ENCODE peak calls at places on chromosome 4, in ten cellular contexts. Z is IMR-90, L is HepG2, C is neuronal stem cell, X is K562, P is SK-N-SH, Y is NT2/D1, W is kidney, M is neural progenitor cell, R is fibroblast of lung. G is an unnamed sample.

GRCh38 chr4:109801099-109801789 is 555 bp downstream of the CFI start:
- DNase-seq in Z (no peak), C (no peak), M (no peak), X (no peak), R (no peak), L (no peak), W (no peak), Y (no peak), P (no peak), G (no peak)

GRCh38 chr4:183659919-183660318 is 826 bp downstream of the TRAPPC11 start:
- DNase-seq in L (no peak), Y (no peak), R (no peak), X (no peak), P (peak; percentile 22), M (peak; percentile 11), W (no peak), Z (peak; percentile 7), C (no peak), G (peak; percentile 40)

GRCh38 chr4:7676376-7676775 is 241.6 kb upstream of the PSAPL1 start:
- DNase-seq in P (no peak), Z (no peak), W (no peak), L (no peak), Y (no peak), X (no peak), M (no peak), C (no peak), R (no peak), G (no peak)

GRCh38 chr4:119731778-119732177 is 103.2 kb upstream of the PDE5A start:
- DNase-seq in Y (no peak), X (no peak), R (no peak), Z (no peak), L (no peak), P (no peak), W (no peak), M (no peak), C (no peak), G (no peak)

GRCh38 chr4:54217642-54218486 is 11.2 kb upstream of the PDGFRA start:
- DNase-seq in W (peak; percentile 87), Y (peak; percentile 65), Z (peak; percentile 83), P (peak; percentile 81), L (peak; percentile 52), R (peak; percentile 96), C (peak; percentile 79), X (peak; percentile 76), M (peak; percentile 88), G (peak; percentile 91)

GRCh38 chr4:57037982-57038604 is 59.4 kb downstream of the POLR2B start:
- DNase-seq in M (peak; percentile 82), X (peak; percentile 62), R (peak; percentile 53), Z (peak; percentile 55), P (peak; percentile 72), L (peak; percentile 34), W (no peak), C (peak; percentile 44), Y (peak; percentile 46), G (peak; percentile 75)

GRCh38 chr4:132108784-132109183 is 1040.3 kb upstream of the PCDH10 start:
- DNase-seq in R (peak; percentile 70), Z (peak; percentile 79), L (no peak), C (no peak), X (no peak), P (no peak), Y (no peak), M (no peak), W (no peak), G (no peak)

GRCh38 chr4:74444891-74445642 is at the start of gene AREG:
- DNase-seq in C (peak; percentile 45), Y (peak; percentile 25), X (peak; percentile 81), L (peak; percentile 15), W (peak; percentile 95), M (peak; percentile 78), P (peak; percentile 24), R (peak; percentile 88), Z (peak; percentile 41), G (peak; percentile 85)

GRCh38 chr4:173333658-173334084 is 487 bp downstream of the HMGB2 start:
- DNase-seq in C (peak; percentile 41), Z (peak; percentile 19), Y (no peak), R (peak; percentile 39), L (peak; percentile 2), M (peak; percentile 76), X (peak; percentile 63), W (peak; percentile 93), P (peak; percentile 71), G (peak; percentile 57)

GRCh38 chr4:128847074-128847724 is 37.7 kb downstream of the JADE1 start:
- DNase-seq in X (no peak), M (no peak), W (no peak), L (no peak), C (no peak), P (no peak), Y (no peak), Z (peak; percentile 36), R (no peak), G (no peak)

GRCh38 chr4:8316251-8316771 is 46.8 kb downstream of the HTRA3 start:
- DNase-seq in M (no peak), X (no peak), W (peak; percentile 79), Z (no peak), C (no peak), P (no peak), Y (no peak), R (no peak), L (no peak), G (no peak)

GRCh38 chr4:95362906-95363578 is 185.7 kb downstream of the UNC5C start:
- DNase-seq in W (no peak), L (peak; percentile 14), M (peak; percentile 49), X (peak; percentile 9), C (no peak), Z (peak; percentile 0), Y (peak; percentile 18), R (peak; percentile 30), P (peak; percentile 48), G (peak; percentile 42)

GRCh38 chr4:101774807-101775206 is 15.7 kb upstream of the BANK1 start:
- DNase-seq in R (no peak), L (peak; percentile 68), P (no peak), X (no peak), W (no peak), M (no peak), Y (no peak), C (no peak), Z (peak; percentile 23), G (no peak)

GRCh38 chr4:15754323-15754722 is 23.8 kb upstream of the CD38 start:
- DNase-seq in P (no peak), R (peak; percentile 44), M (no peak), C (no peak), X (no peak), W (no peak), L (no peak), Y (no peak), Z (peak; percentile 77), G (no peak)

GRCh38 chr4:118154643-118155042 is 120.4 kb downstream of the NDST3 start:
- DNase-seq in M (no peak), X (no peak), Z (peak; percentile 63), W (no peak), P (no peak), R (peak; percentile 36), Y (no peak), C (no peak), L (no peak), G (no peak)

GRCh38 chr4:150578745-150579470 is 3.0 kb upstream of the MAB21L2 start:
- DNase-seq in L (no peak), X (no peak), M (peak; percentile 74), Z (peak; percentile 57), C (peak; percentile 55), W (no peak), Y (no peak), R (peak; percentile 55), P (no peak), G (no peak)

GRCh38 chr4:88725143-88725542 is 27.5 kb upstream of the NAP1L5 start:
- DNase-seq in L (no peak), P (no peak), M (no peak), X (no peak), Z (no peak), W (no peak), R (no peak), C (no peak), Y (no peak), G (no peak)

GRCh38 chr4:26860157-26860921 is at the start of gene STIM2:
- DNase-seq in C (peak; percentile 99), M (peak; percentile 98), Y (peak; percentile 96), L (peak; percentile 93), R (peak; percentile 96), W (peak; percentile 99), X (peak; percentile 92), P (peak; percentile 94), Z (peak; percentile 96), G (peak; percentile 99)

GRCh38 chr4:26860922-26861433 is 337 bp downstream of the STIM2 start:
- DNase-seq in M (peak; percentile 81), Z (peak; percentile 44), Y (no peak), L (peak; percentile 10), R (peak; percentile 42), X (no peak), W (peak; percentile 89), P (peak; percentile 68), C (peak; percentile 65), G (peak; percentile 83)

GRCh38 chr4:26863512-26863911 is 2.9 kb downstream of the STIM2 start:
- DNase-seq in C (no peak), Z (no peak), X (no peak), W (no peak), M (no peak), R (no peak), L (no peak), P (no peak), Y (no peak), G (peak; percentile 71)

GRCh38 chr4:26861434-26862186 is 969 bp downstream of the STIM2 start:
- DNase-seq in L (peak; percentile 44), Z (peak; percentile 65), Y (peak; percentile 54), M (peak; percentile 87), W (peak; percentile 91), P (peak; percentile 61), C (peak; percentile 63), R (peak; percentile 68), X (peak; percentile 30), G (peak; percentile 99)

GRCh38 chr4:26862381-26862915 is 1.8 kb downstream of the STIM2 start:
- DNase-seq in M (no peak), L (no peak), W (no peak), C (no peak), Y (no peak), R (no peak), Z (no peak), X (no peak), P (no peak), G (peak; percentile 57)
- H3K9ac ChIP-seq in M (no peak overlapping the region), L (peak overlapping the region; percentile 66), W (no peak overlapping the region), C (no peak overlapping the region), Y (peak overlapping the region; percentile 35), R (no peak overlapping the region), Z (no peak overlapping the region), X (no peak overlapping the region), P (peak overlapping the region; percentile 60), G (peak overlapping the region; percentile 86)

GRCh38 chr4:142516686-142517145 is 329.4 kb downstream of the INPP4B start:
- DNase-seq in R (peak; percentile 37), C (no peak), M (peak; percentile 5), X (no peak), Z (peak; percentile 45), P (no peak), W (no peak), Y (no peak), L (no peak), G (no peak)
- H3K9ac ChIP-seq in R (no peak overlapping the region), C (no peak overlapping the region), M (no peak overlapping the region), X (no peak overlapping the region), Z (no peak overlapping the region), P (no peak overlapping the region), W (no peak overlapping the region), Y (no peak overlapping the region), L (no peak overlapping the region), G (no peak overlapping the region)

GRCh38 chr4:78669453-78669852 is 106.7 kb upstream of the BMP2K start:
- DNase-seq in C (no peak), X (no peak), P (no peak), Z (no peak), W (no peak), R (no peak), L (peak; percentile 37), Y (no peak), M (no peak), G (no peak)
- H3K9ac ChIP-seq in C (no peak overlapping the region), X (no peak overlapping the region), P (no peak overlapping the region), Z (no peak overlapping the region), W (no peak overlapping the region), R (no peak overlapping the region), L (no peak overlapping the region), Y (no peak overlapping the region), M (no peak overlapping the region), G (no peak overlapping the region)

GRCh38 chr4:153152453-153153338 is 51.5 kb upstream of the TRIM2 start:
- DNase-seq in X (no peak), Z (peak; percentile 23), P (peak; percentile 77), W (peak; percentile 83), Y (no peak), M (peak; percentile 40), C (peak; percentile 56), R (peak; percentile 41), L (no peak), G (peak; percentile 78)
- H3K9ac ChIP-seq in X (no peak overlapping the region), Z (peak overlapping the region; percentile 21), P (peak overlapping the region; percentile 77), W (peak overlapping the region; percentile 69), Y (peak overlapping the region; percentile 12), M (no peak overlapping the region), C (no peak overlapping the region), R (no peak overlapping the region), L (no peak overlapping the region), G (peak overlapping the region; percentile 68)

G was measured in Karpas-422.